ENCODE peak calls at places on chromosomes 16 and 17, in five cellular contexts. One of them, this sample, is unnamed.

GRCh38 chr17:3738562-3739295 is 15.0 kb downstream of the HASPIN start:
- DNase-seq in NCI-H1930: no peak
- DNase-seq in left ventricle myocardium superior: no peak
- DNase-seq in NCI-H1105 treated with DMSO at 0.1 percent for 48 hours: peak; percentile 34
- DNase-seq in fibroblast of the aortic adventitia: no peak
- DNase-seq in this sample: no peak

GRCh38 chr16:88472637-88473205 is 19.6 kb downstream of the ZFPM1 start:
- DNase-seq in NCI-H1105 treated with DMSO at 0.1 percent for 48 hours: no peak
- DNase-seq in left ventricle myocardium superior: peak; percentile 66
- DNase-seq in fibroblast of the aortic adventitia: peak; percentile 74
- DNase-seq in NCI-H1930: no peak
- DNase-seq in this sample: no peak

GRCh38 chr16:2858245-2859025 is 465 bp upstream of the PRSS22 start:
- DNase-seq in NCI-H1930: no peak
- DNase-seq in NCI-H1105 treated with DMSO at 0.1 percent for 48 hours: peak; percentile 16
- DNase-seq in fibroblast of the aortic adventitia: no peak
- DNase-seq in left ventricle myocardium superior: no peak
- DNase-seq in this sample: no peak

GRCh38 chr16:55569025-55569424 is 2.5 kb downstream of the CAPNS2 start:
- DNase-seq in NCI-H1105 treated with DMSO at 0.1 percent for 48 hours: no peak
- DNase-seq in NCI-H1930: no peak
- DNase-seq in left ventricle myocardium superior: no peak
- DNase-seq in fibroblast of the aortic adventitia: peak; percentile 83
- DNase-seq in this sample: no peak

GRCh38 chr17:74750327-74751069 is 2.1 kb downstream of the NHERF1 start:
- DNase-seq in fibroblast of the aortic adventitia: no peak
- DNase-seq in left ventricle myocardium superior: no peak
- DNase-seq in NCI-H1930: no peak
- DNase-seq in NCI-H1105 treated with DMSO at 0.1 percent for 48 hours: no peak
- DNase-seq in this sample: no peak

GRCh38 chr16:50267651-50268050 is 1.3 kb downstream of the ADCY7 start:
- DNase-seq in NCI-H1930: no peak
- DNase-seq in NCI-H1105 treated with DMSO at 0.1 percent for 48 hours: no peak
- DNase-seq in left ventricle myocardium superior: peak; percentile 28
- DNase-seq in fibroblast of the aortic adventitia: no peak
- DNase-seq in this sample: no peak

GRCh38 chr16:87712184-87712822 is 53.5 kb downstream of the KLHDC4 start:
- DNase-seq in fibroblast of the aortic adventitia: no peak
- DNase-seq in NCI-H1105 treated with DMSO at 0.1 percent for 48 hours: no peak
- DNase-seq in NCI-H1930: no peak
- DNase-seq in left ventricle myocardium superior: no peak
- DNase-seq in this sample: no peak

GRCh38 chr17:4142107-4142900 is 526 bp downstream of the ZZEF1 start:
- DNase-seq in NCI-H1930: no peak
- DNase-seq in fibroblast of the aortic adventitia: no peak
- DNase-seq in left ventricle myocardium superior: peak; percentile 58
- DNase-seq in NCI-H1105 treated with DMSO at 0.1 percent for 48 hours: no peak
- DNase-seq in this sample: no peak

GRCh38 chr17:81322271-81323082 is 27.4 kb upstream of the SLC38A10 start:
- DNase-seq in left ventricle myocardium superior: no peak
- DNase-seq in NCI-H1105 treated with DMSO at 0.1 percent for 48 hours: no peak
- DNase-seq in fibroblast of the aortic adventitia: no peak
- DNase-seq in NCI-H1930: no peak
- DNase-seq in this sample: no peak

GRCh38 chr17:43337684-43338428 is 60.9 kb upstream of the ARL4D start:
- DNase-seq in NCI-H1930: no peak
- DNase-seq in NCI-H1105 treated with DMSO at 0.1 percent for 48 hours: no peak
- DNase-seq in fibroblast of the aortic adventitia: no peak
- DNase-seq in left ventricle myocardium superior: no peak
- DNase-seq in this sample: no peak

GRCh38 chr16:50388491-50388890 is 19.7 kb upstream of the BRD7 start:
- DNase-seq in left ventricle myocardium superior: no peak
- DNase-seq in NCI-H1930: no peak
- DNase-seq in fibroblast of the aortic adventitia: no peak
- DNase-seq in NCI-H1105 treated with DMSO at 0.1 percent for 48 hours: no peak
- DNase-seq in this sample: no peak

GRCh38 chr17:69597898-69598692 is 183.6 kb downstream of the MAP2K6 start:
- DNase-seq in NCI-H1105 treated with DMSO at 0.1 percent for 48 hours: no peak
- DNase-seq in NCI-H1930: no peak
- DNase-seq in fibroblast of the aortic adventitia: peak; percentile 37
- DNase-seq in left ventricle myocardium superior: no peak
- DNase-seq in this sample: no peak

GRCh38 chr16:68399456-68399855 is 48.9 kb downstream of the SMPD3 start:
- DNase-seq in NCI-H1105 treated with DMSO at 0.1 percent for 48 hours: no peak
- DNase-seq in fibroblast of the aortic adventitia: peak; percentile 10
- DNase-seq in left ventricle myocardium superior: no peak
- DNase-seq in NCI-H1930: no peak
- DNase-seq in this sample: no peak

GRCh38 chr17:39054111-39054645 is 87.0 kb upstream of the FBXO47 start:
- DNase-seq in fibroblast of the aortic adventitia: peak; percentile 83
- DNase-seq in NCI-H1930: no peak
- DNase-seq in NCI-H1105 treated with DMSO at 0.1 percent for 48 hours: no peak
- DNase-seq in left ventricle myocardium superior: no peak
- DNase-seq in this sample: no peak

GRCh38 chr17:50642071-50642721 is 7.5 kb downstream of the ABCC3 start:
- DNase-seq in NCI-H1930: no peak
- DNase-seq in NCI-H1105 treated with DMSO at 0.1 percent for 48 hours: no peak
- DNase-seq in fibroblast of the aortic adventitia: no peak
- DNase-seq in left ventricle myocardium superior: no peak
- DNase-seq in this sample: no peak

GRCh38 chr17:4230142-4230541 is 33.6 kb downstream of the ANKFY1 start:
- DNase-seq in NCI-H1930: no peak
- DNase-seq in left ventricle myocardium superior: no peak
- DNase-seq in NCI-H1105 treated with DMSO at 0.1 percent for 48 hours: no peak
- DNase-seq in fibroblast of the aortic adventitia: peak; percentile 100
- DNase-seq in this sample: no peak

This sample was measured in NCI-H187 treated with DMSO at 0.1 percent for 48 hours.